ENCODE peak calls at places on chromosome 20, in five cellular contexts. F, O, E, G and Q are unnamed samples.

GRCh38 chr20:6562111-6562510 is 205.4 kb upstream of the BMP2 start:
- DNase-seq in F (no peak), O (no peak), E (peak; percentile 85), G (no peak), Q (peak; percentile 91)

GRCh38 chr20:54195483-54196472 is 12.1 kb upstream of the PFDN4 start:
- DNase-seq in F (no peak), O (no peak), E (no peak), G (no peak), Q (no peak)

GRCh38 chr20:59087829-59088433 is 45.3 kb upstream of the PRELID3B start:
- DNase-seq in F (no peak), O (peak; percentile 84), E (peak; percentile 42), G (peak; percentile 81), Q (peak; percentile 71)

GRCh38 chr20:46229478-46229877 is 78.8 kb downstream of the CDH22 start:
- DNase-seq in F (no peak), O (no peak), E (no peak), G (no peak), Q (no peak)

GRCh38 chr20:23266530-23267398 is 83.8 kb upstream of the NXT1 start:
- DNase-seq in F (peak; percentile 46), O (no peak), E (no peak), G (no peak), Q (no peak)

GRCh38 chr20:3681931-3682820 is at the start of gene ADAM33:
- DNase-seq in F (no peak), O (peak; percentile 79), E (no peak), G (peak; percentile 74), Q (no peak)

GRCh38 chr20:10848810-10849370 is 175.1 kb upstream of the JAG1 start:
- DNase-seq in F (no peak), O (no peak), E (peak; percentile 90), G (no peak), Q (peak; percentile 87)

GRCh38 chr20:10094566-10095173 is 59.9 kb downstream of the ANKEF1 start:
- DNase-seq in F (no peak), O (no peak), E (no peak), G (no peak), Q (peak; percentile 26)

GRCh38 chr20:5531318-5532081 is 214.7 kb upstream of the PROKR2 start:
- DNase-seq in F (no peak), O (no peak), E (peak; percentile 72), G (no peak), Q (peak; percentile 76)

GRCh38 chr20:47220161-47220582 is 136.3 kb downstream of the ZMYND8 start:
- DNase-seq in F (no peak), O (no peak), E (no peak), G (peak; percentile 26), Q (peak; percentile 49)

GRCh38 chr20:21018576-21018975 is 87.6 kb downstream of the LINC00237 start:
- DNase-seq in F (no peak), O (no peak), E (no peak), G (no peak), Q (no peak)

GRCh38 chr20:59788196-59788735 is 145.2 kb downstream of the SYCP2 start:
- DNase-seq in F (peak; percentile 33), O (no peak), E (no peak), G (no peak), Q (no peak)

GRCh38 chr20:25116746-25117457 is 35.0 kb upstream of the VSX1 start:
- DNase-seq in F (no peak), O (no peak), E (no peak), G (no peak), Q (no peak)

GRCh38 chr20:1245578-1245977 is 19.7 kb downstream of the RAD21L1 start:
- DNase-seq in F (no peak), O (no peak), E (no peak), G (no peak), Q (no peak)

GRCh38 chr20:57957397-57958049 is 247.7 kb upstream of the PMEPA1 start:
- DNase-seq in F (no peak), O (no peak), E (no peak), G (no peak), Q (no peak)

GRCh38 chr20:36821964-36822437 is 48.4 kb upstream of the DSN1 start:
- DNase-seq in F (no peak), O (no peak), E (no peak), G (no peak), Q (peak; percentile 43)

GRCh38 chr20:36384022-36384619 is 78.0 kb downstream of the DLGAP4 start:
- DNase-seq in F (no peak), O (no peak), E (peak; percentile 17), G (no peak), Q (peak; percentile 61)

GRCh38 chr20:53975761-53976160 is 94.6 kb downstream of the BCAS1 start:
- DNase-seq in F (no peak), O (no peak), E (no peak), G (no peak), Q (no peak)

GRCh38 chr20:42444799-42445198 is 744.9 kb downstream of the PTPRT start:
- DNase-seq in F (no peak), O (no peak), E (no peak), G (no peak), Q (no peak)

GRCh38 chr20:14521436-14521835 is 184.0 kb upstream of the FLRT3 start:
- DNase-seq in F (no peak), O (no peak), E (peak; percentile 99), G (no peak), Q (peak; percentile 94)

GRCh38 chr20:48102821-48103635 is 317.7 kb upstream of the SULF2 start:
- DNase-seq in F (no peak), O (no peak), E (no peak), G (no peak), Q (no peak)

GRCh38 chr20:50574586-50574985 is 64.4 kb downstream of the PTPN1 start:
- DNase-seq in F (peak; percentile 41), O (peak; percentile 39), E (no peak), G (no peak), Q (no peak)

GRCh38 chr20:31713312-31714049 is 9.2 kb downstream of the BCL2L1 start:
- DNase-seq in F (peak; percentile 93), O (peak; percentile 95), E (peak; percentile 80), G (peak; percentile 69), Q (peak; percentile 73)
- H3K4me3 ChIP-seq in F (peak overlapping the region; percentile 69), O (peak overlapping the region; percentile 53), E (no peak overlapping the region), G (peak overlapping the region; percentile 35), Q (no peak overlapping the region)

GRCh38 chr20:2400290-2400689 is 19.6 kb downstream of the TGM6 start:
- DNase-seq in F (no peak), O (peak; percentile 34), E (no peak), G (no peak), Q (no peak)

GRCh38 chr20:2403291-2404052 is 22.8 kb downstream of the TGM6 start:
- DNase-seq in F (no peak), O (no peak), E (no peak), G (no peak), Q (no peak)

GRCh38 chr20:2399390-2399789 is 18.7 kb downstream of the TGM6 start:
- DNase-seq in F (peak; percentile 12), O (peak; percentile 43), E (no peak), G (no peak), Q (no peak)

GRCh38 chr20:2401527-2401926 is 20.8 kb downstream of the TGM6 start:
- DNase-seq in F (no peak), O (no peak), E (no peak), G (no peak), Q (no peak)

GRCh38 chr20:2402271-2402980 is 21.7 kb downstream of the TGM6 start:
- DNase-seq in F (no peak), O (peak; percentile 9), E (peak; percentile 87), G (no peak), Q (peak; percentile 89)
- TF ChIP-seq CTCF in F (no peak), O (no peak), E (peak; percentile 53), G (peak; percentile 8), Q (peak; percentile 66)

GRCh38 chr20:34720266-34720665 is 16.1 kb downstream of the TP53INP2 start:
- DNase-seq in F (no peak), O (no peak), E (no peak), G (no peak), Q (no peak)

GRCh38 chr20:34713194-34713943 is 9.2 kb downstream of the TP53INP2 start:
- DNase-seq in F (no peak), O (no peak), E (peak; percentile 99), G (no peak), Q (peak; percentile 97)

GRCh38 chr20:34715384-34715783 is 11.2 kb downstream of the TP53INP2 start:
- DNase-seq in F (no peak), O (no peak), E (no peak), G (no peak), Q (peak; percentile 43)

GRCh38 chr20:34717230-34718095 is 13.3 kb downstream of the TP53INP2 start:
- DNase-seq in F (no peak), O (no peak), E (no peak), G (no peak), Q (no peak)

DNA sequence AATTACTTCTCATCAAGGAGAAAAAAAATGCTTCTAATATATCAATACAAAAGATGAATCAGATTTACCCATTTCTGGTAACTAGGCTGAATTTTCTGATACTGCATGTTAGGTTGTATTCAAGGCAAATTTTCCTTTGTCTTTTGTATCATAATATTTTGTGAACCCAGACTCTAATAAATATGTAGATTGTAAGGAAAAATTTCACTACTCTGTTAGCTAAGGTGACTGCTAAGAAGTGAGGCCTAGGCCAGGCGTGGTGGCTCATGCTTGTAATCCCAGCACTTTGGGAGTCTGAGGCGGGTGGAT is 12.7 kb downstream of the TP53INP2 start:
- DNase-seq in F (no peak), O (no peak), E (no peak), G (no peak), Q (no peak)
- H3K4me3 ChIP-seq in F (no peak overlapping the region), O (no peak overlapping the region), E (no peak overlapping the region), G (no peak overlapping the region), Q (no peak overlapping the region)

GRCh38 chr20:219290-220115 is 7.6 kb upstream of the DEFB129 start:
- DNase-seq in F (no peak), O (no peak), E (peak; percentile 32), G (no peak), Q (peak; percentile 44)
- TF ChIP-seq CTCF in F (no peak), O (no peak), E (peak; percentile 54), G (peak; percentile 54), Q (peak; percentile 60)

GRCh38 chr20:19890358-19891117 is 126.6 kb upstream of the NAA20 start:
- DNase-seq in F (no peak), O (no peak), E (no peak), G (no peak), Q (no peak)
- H3K4me3 ChIP-seq in F (peak overlapping the region; percentile 72), O (peak overlapping the region; percentile 55), E (no peak overlapping the region), G (peak overlapping the region; percentile 54), Q (no peak overlapping the region)